ENCODE peak calls at places on chromosomes 2 and 18, in five cellular contexts. Y, D, U, R and N are unnamed samples.

GRCh38 chr2:118348380-118349024 is 260.2 kb downstream of the INSIG2 start:
- DNase-seq in R (no peak), U (no peak), D (no peak), Y (no peak), N (no peak)

GRCh38 chr2:124590001-124590400 is 564.9 kb downstream of the CNTNAP5 start:
- DNase-seq in D (no peak), R (no peak), Y (no peak), U (no peak), N (no peak)

GRCh38 chr2:70801607-70802263 is 11.3 kb upstream of the FIGLA start:
- DNase-seq in Y (no peak), R (no peak), U (no peak), D (no peak), N (no peak)

GRCh38 chr2:20377738-20378137 is 27.1 kb upstream of the PUM2 start:
- DNase-seq in D (no peak), R (no peak), U (no peak), Y (no peak), N (no peak)

GRCh38 chr2:64615844-64616536 is 37.7 kb downstream of the SERTAD2 start:
- DNase-seq in R (no peak), Y (no peak), D (no peak), U (no peak), N (no peak)

GRCh38 chr2:240523451-240524281 is 34.1 kb downstream of the ANKMY1 start:
- DNase-seq in R (no peak), U (no peak), Y (no peak), D (no peak), N (no peak)

GRCh38 chr2:218075975-218076811 is 7.1 kb downstream of the RUFY4 start:
- DNase-seq in D (peak; percentile 64), R (no peak), Y (no peak), U (no peak), N (no peak)

GRCh38 chr18:74194691-74195090 is 46.4 kb downstream of the TIMM21 start:
- DNase-seq in R (no peak), U (no peak), Y (peak; percentile 42), D (no peak), N (no peak)

GRCh38 chr18:36309436-36310391 is 12.2 kb downstream of the FHOD3 start:
- DNase-seq in U (no peak), D (no peak), Y (peak; percentile 98), R (no peak), N (no peak)